ENCODE peak calls at places on chromosome 2, in eight cellular contexts. X, C, E, B, Y, R, W and L are unnamed samples. For H3K4me1, the result is how much of the 10 kb centered on the place peaks cover.

GRCh38 chr2:235952714-235953113 is 215.5 kb downstream of the GBX2 start:
- DNase-seq in X (peak), C (no peak), E (no peak), B (peak), Y (no peak), R (no peak), W (no peak), L (no peak)

GRCh38 chr2:8202139-8202538 is 479.7 kb upstream of the ID2 start:
- DNase-seq in X (no peak), C (no peak), E (no peak), B (no peak), Y (no peak), R (no peak), W (peak), L (no peak)

GRCh38 chr2:65939687-65940086 is 495.2 kb upstream of the MEIS1 start:
- DNase-seq in X (no peak), C (no peak), E (no peak), B (no peak), Y (no peak), R (no peak), W (no peak), L (no peak)

GRCh38 chr2:176419591-176420071 is 150.4 kb downstream of the MTX2 start:
- DNase-seq in X (no peak), C (no peak), E (no peak), B (no peak), Y (no peak), R (no peak), W (peak), L (peak)

GRCh38 chr2:102975996-102976636 is 214.3 kb downstream of the TMEM182 start:
- DNase-seq in X (no peak), C (no peak), E (peak), B (no peak), Y (no peak), R (no peak), W (peak), L (peak)

GRCh38 chr2:30108851-30109250 is 38.0 kb upstream of the YPEL5 start:
- DNase-seq in X (no peak), C (no peak), E (no peak), B (no peak), Y (no peak), R (no peak), W (no peak), L (no peak)

GRCh38 chr2:236776695-236777251 is 207.1 kb downstream of the ACKR3 start:
- DNase-seq in X (no peak), C (peak), E (no peak), B (no peak), Y (no peak), R (no peak), W (peak), L (peak)

GRCh38 chr2:205763708-205764501 is 81.6 kb downstream of the NRP2 start:
- DNase-seq in X (peak), C (no peak), E (no peak), B (no peak), Y (peak), R (peak), W (no peak), L (peak)

GRCh38 chr2:29080886-29081743 is 6.8 kb upstream of the PCARE start:
- DNase-seq in X (no peak), C (no peak), E (no peak), B (no peak), Y (no peak), R (no peak), W (no peak), L (peak)

GRCh38 chr2:131673400-131674173 is 145.9 kb downstream of the CCDC74A start:
- DNase-seq in X (peak), C (no peak), E (no peak), B (peak), Y (peak), R (peak), W (peak), L (peak)

GRCh38 chr2:188280811-188281222 is 10.9 kb upstream of the GULP1 start:
- DNase-seq in X (no peak), C (no peak), E (no peak), B (no peak), Y (no peak), R (no peak), W (no peak), L (no peak)

GRCh38 chr2:145914716-145915115 is 1394.8 kb upstream of the ZEB2 start:
- DNase-seq in X (no peak), C (no peak), E (no peak), B (no peak), Y (no peak), R (no peak), W (no peak), L (no peak)

GRCh38 chr2:80303825-80304521 is 579 bp downstream of the LRRTM1 start:
- DNase-seq in X (peak), C (no peak), E (no peak), B (no peak), Y (no peak), R (no peak), W (no peak), L (peak)

GRCh38 chr2:49973917-49974368 is 819.6 kb upstream of the FSHR start:
- DNase-seq in X (peak), C (no peak), E (peak), B (peak), Y (peak), R (peak), W (no peak), L (peak)

GRCh38 chr2:216474925-216475670 is 23.5 kb upstream of the RPL37A start:
- DNase-seq in X (no peak), C (no peak), E (no peak), B (no peak), Y (no peak), R (no peak), W (no peak), L (no peak)

GRCh38 chr2:200378652-200379290 is 72.3 kb downstream of the SPATS2L start:
- DNase-seq in X (no peak), C (no peak), E (no peak), B (no peak), Y (no peak), R (no peak), W (no peak), L (peak)

GRCh38 chr2:200377143-200377773 is 70.8 kb downstream of the SPATS2L start:
- DNase-seq in X (no peak), C (no peak), E (no peak), B (no peak), Y (no peak), R (no peak), W (no peak), L (no peak)

GRCh38 chr2:200379481-200380120 is 73.1 kb downstream of the SPATS2L start:
- DNase-seq in X (no peak), C (no peak), E (no peak), B (no peak), Y (no peak), R (no peak), W (no peak), L (no peak)

GRCh38 chr2:200376422-200377142 is 70.1 kb downstream of the SPATS2L start:
- DNase-seq in X (peak), C (no peak), E (peak), B (no peak), Y (no peak), R (no peak), W (peak), L (no peak)

GRCh38 chr2:200377774-200378336 is 71.4 kb downstream of the SPATS2L start:
- DNase-seq in X (no peak), C (no peak), E (no peak), B (no peak), Y (no peak), R (no peak), W (peak), L (no peak)
- H3K4me1 ChIP-seq in X (under half), C (under half), E (half or more), B (half or more), Y (half or more), R (under half), W (half or more), L (under half)

DNA sequence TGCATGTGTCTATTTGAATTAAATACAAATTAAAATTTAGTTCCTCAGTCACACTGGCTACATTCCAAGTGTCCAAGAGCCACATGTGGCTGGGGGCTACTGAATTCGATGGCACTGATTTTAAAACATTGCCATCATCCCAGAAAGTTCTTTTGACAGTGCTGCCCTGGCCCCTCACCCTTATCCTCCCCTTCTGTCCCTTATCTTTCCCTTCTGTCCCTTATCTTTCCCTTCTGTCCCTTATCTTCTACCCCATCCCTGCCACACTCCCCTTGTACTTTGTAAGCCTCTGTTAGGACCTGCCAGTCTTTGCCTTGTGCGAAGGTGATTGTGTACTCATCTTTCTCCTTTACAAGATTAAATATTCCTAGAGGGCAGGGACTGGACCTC is 85.2 kb downstream of the DNMT3A start:
- DNase-seq in X (peak), C (no peak), E (no peak), B (no peak), Y (no peak), R (no peak), W (no peak), L (no peak)
- H3K4me1 ChIP-seq in X (under half), C (under half), E (under half), B (under half), Y (under half), R (under half), W (under half), L (under half)

DNA sequence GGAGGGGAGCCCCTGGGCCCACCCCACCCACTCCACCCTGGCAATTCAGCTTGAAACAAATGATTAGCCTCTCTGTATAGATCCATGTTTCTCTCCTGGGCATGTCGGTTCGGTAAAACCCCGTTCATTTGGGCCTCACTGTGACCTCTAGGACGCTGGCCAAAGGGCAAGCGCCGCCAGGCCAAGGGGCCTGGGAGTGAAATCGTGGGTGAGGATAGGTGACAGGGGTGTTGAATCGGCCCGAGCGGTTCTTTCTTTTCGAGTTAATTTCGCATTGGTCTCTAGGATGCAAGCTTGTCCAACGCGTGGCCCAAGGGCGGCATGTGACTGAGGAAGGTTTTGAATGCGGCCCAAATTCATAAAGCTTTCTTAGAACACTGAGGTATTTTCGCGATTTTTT is 9.9 kb upstream of the ARID5A start:
- DNase-seq in X (peak), C (no peak), E (no peak), B (no peak), Y (no peak), R (no peak), W (no peak), L (no peak)
- H3K4me1 ChIP-seq in X (under half), C (under half), E (under half), B (half or more), Y (under half), R (under half), W (under half), L (under half)

GRCh38 chr2:170213651-170214050 is 35.7 kb downstream of the MYO3B start:
- DNase-seq in X (no peak), C (no peak), E (no peak), B (no peak), Y (no peak), R (no peak), W (no peak), L (peak)
- H3K4me1 ChIP-seq in X (under half), C (under half), E (under half), B (under half), Y (under half), R (under half), W (under half), L (under half)